ENCODE peak calls at places on chromosomes 16 and 17, in eight cellular contexts. E is CD8-positive, alpha-beta memory T cell; U is CD4-positive, alpha-beta T cell; H is HCT116; K is uterus; R is transverse colon; M is CD8-positive, alpha-beta T cell; I is IMR-90. J is an unnamed sample.

GRCh38 chr17:77916771-77917481 is 41.6 kb upstream of the TNRC6C start:
- DNase-seq in H (no peak), U (no peak), E (no peak), K (no peak), I (no peak), R (no peak), M (no peak), J (no peak)

GRCh38 chr17:55246583-55246982 is 18.2 kb upstream of the HLF start:
- DNase-seq in K (no peak), E (no peak), H (no peak), I (no peak), R (no peak), U (no peak), M (no peak), J (no peak)

GRCh38 chr17:49260011-49260921 is 29.7 kb upstream of the PHOSPHO1 start:
- DNase-seq in I (peak; percentile 82), H (peak; percentile 84), U (peak; percentile 34), M (peak; percentile 69), R (peak; percentile 52), K (peak; percentile 31), E (peak; percentile 33), J (peak; percentile 25)

GRCh38 chr16:1772362-1772907 is at the start of gene EME2:
- DNase-seq in I (peak; percentile 33), E (peak; percentile 26), R (peak; percentile 58), K (no peak), H (no peak), U (peak; percentile 38), M (no peak), J (no peak)

GRCh38 chr16:79372504-79373184 is 227.9 kb downstream of the MAF start:
- DNase-seq in I (no peak), H (no peak), M (no peak), R (no peak), K (peak; percentile 68), E (peak; percentile 63), U (no peak), J (no peak)

GRCh38 chr17:10752696-10753095 is 22.9 kb upstream of the TMEM220 start:
- DNase-seq in K (no peak), I (no peak), H (no peak), U (no peak), E (no peak), M (no peak), R (no peak), J (no peak)

GRCh38 chr17:67322039-67322787 is 44.2 kb downstream of the PSMD12 start:
- DNase-seq in I (no peak), M (no peak), R (no peak), E (no peak), U (no peak), H (no peak), K (no peak), J (no peak)

GRCh38 chr16:9139965-9140364 is 48.5 kb downstream of the HAPSTR1 start:
- DNase-seq in R (no peak), U (no peak), I (peak; percentile 35), M (no peak), K (no peak), E (no peak), H (peak; percentile 59), J (no peak)

GRCh38 chr17:37830151-37830993 is 85.5 kb upstream of the HNF1B start:
- DNase-seq in H (no peak), I (no peak), E (no peak), M (no peak), U (no peak), K (no peak), R (no peak), J (no peak)

GRCh38 chr16:86074651-86075487 is 175.9 kb downstream of the IRF8 start:
- DNase-seq in E (no peak), H (no peak), R (peak; percentile 6), K (no peak), U (no peak), I (peak; percentile 61), M (no peak), J (no peak)

GRCh38 chr17:31803494-31804213 is 55.4 kb downstream of the COPRS start:
- DNase-seq in E (no peak), K (no peak), I (peak; percentile 52), H (no peak), M (no peak), R (peak; percentile 48), U (no peak), J (no peak)

GRCh38 chr16:58026139-58026704 is 668 bp downstream of the MMP15 start:
- DNase-seq in I (peak; percentile 17), E (no peak), R (peak; percentile 52), H (no peak), K (peak; percentile 37), M (no peak), U (no peak), J (peak; percentile 52)

GRCh38 chr16:11232852-11233726 is 22.9 kb downstream of the SOCS1 start:
- DNase-seq in I (no peak), U (peak; percentile 59), H (no peak), R (peak; percentile 73), E (peak; percentile 75), K (no peak), M (peak; percentile 81), J (no peak)

GRCh38 chr16:87581867-87582220 is 20.5 kb upstream of the JPH3 start:
- DNase-seq in U (no peak), R (peak; percentile 60), K (peak; percentile 85), H (peak; percentile 51), M (no peak), I (peak; percentile 98), E (no peak), J (peak; percentile 52)

GRCh38 chr17:81517339-81518112 is 4.9 kb upstream of the ACTG1 start:
- DNase-seq in M (no peak), U (no peak), I (no peak), K (peak; percentile 31), H (no peak), R (peak; percentile 67), E (no peak), J (no peak)

GRCh38 chr16:83420206-83420760 is 387.5 kb upstream of the HSBP1 start:
- DNase-seq in I (peak; percentile 47), K (no peak), E (no peak), H (no peak), R (no peak), M (no peak), U (no peak), J (no peak)

GRCh38 chr16:24396350-24397271 is 140.5 kb downstream of the CACNG3 start:
- DNase-seq in K (no peak), U (no peak), R (no peak), E (no peak), M (no peak), H (no peak), I (no peak), J (no peak)

GRCh38 chr16:11530171-11530940 is 56.4 kb downstream of the LITAF start:
- DNase-seq in H (no peak), E (no peak), M (no peak), I (peak; percentile 22), R (no peak), K (no peak), U (no peak), J (no peak)

GRCh38 chr16:2084688-2085625 is 37.2 kb downstream of the TSC2 start:
- DNase-seq in E (no peak), H (no peak), R (no peak), K (no peak), U (no peak), M (no peak), I (no peak), J (no peak)

GRCh38 chr17:62628845-62629555 is 1.5 kb downstream of the MRC2 start:
- DNase-seq in M (no peak), I (peak; percentile 53), K (peak; percentile 65), R (no peak), U (no peak), H (no peak), E (no peak), J (no peak)
- H3K27ac ChIP-seq in M (no peak overlapping the region), I (peak overlapping the region; percentile 94), K (peak overlapping the region; percentile 98), R (peak overlapping the region; percentile 80), U (no peak overlapping the region), H (no peak overlapping the region), E (no peak overlapping the region), J (peak overlapping the region; percentile 67)

GRCh38 chr17:7887482-7888183 is 956 bp upstream of the CHD3 start:
- DNase-seq in R (peak; percentile 94), K (peak; percentile 93), U (peak; percentile 87), E (peak; percentile 78), H (peak; percentile 84), M (peak; percentile 88), I (peak; percentile 98), J (peak; percentile 65)
- H3K27ac ChIP-seq in R (peak overlapping the region; percentile 99), K (peak overlapping the region; percentile 98), U (peak overlapping the region; percentile 96), E (peak overlapping the region; percentile 79), H (peak overlapping the region; percentile 97), M (peak overlapping the region; percentile 61), I (peak overlapping the region; percentile 100), J (peak overlapping the region; percentile 82)

DNA sequence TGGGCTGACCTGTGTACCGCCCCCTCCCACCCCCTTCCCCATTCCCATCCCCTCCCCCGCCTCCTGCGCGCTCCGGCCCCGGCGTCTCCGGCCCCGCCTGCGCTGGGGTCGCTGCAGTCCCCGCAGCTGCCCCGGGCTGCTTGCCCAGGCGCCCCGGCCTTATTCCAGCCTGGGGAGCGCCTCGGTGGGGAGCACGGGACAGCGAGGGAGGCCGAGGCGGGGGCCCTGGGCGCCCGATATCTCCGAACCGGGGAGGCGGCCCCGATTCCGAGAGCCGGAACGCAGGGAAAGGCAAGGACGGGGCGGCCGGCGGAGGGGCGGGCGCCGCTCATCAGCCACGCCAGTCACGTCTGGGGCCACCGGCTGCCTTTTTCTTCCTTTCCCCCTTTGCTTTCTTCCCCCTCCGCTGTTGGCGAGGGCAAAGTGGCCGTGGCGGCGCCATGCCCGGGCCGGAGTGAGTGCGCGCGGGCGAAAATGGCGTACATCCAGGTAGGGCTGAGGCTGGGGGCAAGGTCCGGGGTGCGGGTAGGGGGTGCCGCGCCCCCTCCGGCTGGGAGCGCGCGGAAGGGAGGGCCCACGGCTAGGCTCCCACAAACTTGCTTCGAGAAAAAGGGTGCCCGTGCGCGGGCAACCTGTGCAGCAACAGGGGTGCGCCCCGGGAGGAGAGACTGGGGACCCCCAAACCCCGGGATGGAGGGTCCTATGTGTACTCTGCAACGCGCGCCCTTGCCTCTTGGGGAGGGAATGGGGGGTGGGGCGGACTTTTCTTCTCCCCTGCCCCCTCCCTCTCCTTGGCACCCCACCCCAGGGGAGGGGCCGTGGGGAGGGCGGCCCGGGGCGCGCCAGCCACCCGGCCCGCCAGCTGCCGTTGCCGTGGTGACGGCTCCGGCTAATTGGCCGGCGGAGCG is at the start of gene SYT17:
- DNase-seq in K (no peak), E (no peak), U (no peak), H (no peak), R (peak; percentile 64), M (no peak), I (no peak), J (no peak)
- H3K27ac ChIP-seq in K (no peak within 1 kb of the TSS), E (no peak within 1 kb of the TSS), U (no peak within 1 kb of the TSS), H (peak within 1 kb of the TSS; percentile 72), R (peak within 1 kb of the TSS; percentile 78), M (no peak within 1 kb of the TSS), I (no peak within 1 kb of the TSS), J (no peak within 1 kb of the TSS)

GRCh38 chr16:3837851-3838564 is 42.5 kb downstream of the CREBBP start:
- DNase-seq in R (no peak), U (no peak), M (no peak), H (no peak), K (no peak), E (no peak), I (no peak), J (no peak)

GRCh38 chr16:3839402-3840184 is 40.9 kb downstream of the CREBBP start:
- DNase-seq in E (no peak), K (no peak), I (no peak), R (no peak), H (no peak), U (no peak), M (no peak), J (no peak)

GRCh38 chr16:3841729-3842508 is 38.6 kb downstream of the CREBBP start:
- DNase-seq in R (no peak), I (no peak), H (no peak), U (no peak), E (no peak), M (no peak), K (no peak), J (no peak)

GRCh38 chr16:3836641-3837040 is 43.9 kb downstream of the CREBBP start:
- DNase-seq in U (no peak), K (no peak), H (no peak), E (no peak), I (peak; percentile 89), R (no peak), M (no peak), J (no peak)

GRCh38 chr16:3838600-3839401 is 41.7 kb downstream of the CREBBP start:
- DNase-seq in H (no peak), M (no peak), U (no peak), I (peak; percentile 30), E (no peak), K (no peak), R (no peak), J (no peak)
- H3K27ac ChIP-seq in H (no peak overlapping the region), M (no peak overlapping the region), U (no peak overlapping the region), I (no peak overlapping the region), E (no peak overlapping the region), K (no peak overlapping the region), R (no peak overlapping the region), J (no peak overlapping the region)